ENCODE peak calls at places on chromosomes 1 and 21, in eight cellular contexts. P is iPS DF 6.9, G is brain microvascular endothelial cell, K is GM12878, V is tibial artery, W is left ventricle myocardium inferior, A is PC-9, L is body of pancreas. H is an unnamed sample.

GRCh38 chr1:9787702-9788101 is 36.1 kb downstream of the CLSTN1 start:
- DNase-seq in P (no peak), G (no peak), K (peak), V (no peak), W (no peak), A (no peak), L (no peak), H (no peak)

GRCh38 chr1:18540136-18540765 is 59.5 kb downstream of the KLHDC7A start:
- DNase-seq in P (no peak), G (no peak), K (no peak), V (peak), W (no peak), A (no peak), L (peak), H (no peak)

GRCh38 chr1:100354971-100355394 is 2.7 kb downstream of the CDC14A start:
- DNase-seq in P (no peak), G (peak), K (no peak), V (no peak), W (no peak), A (peak), L (peak), H (no peak)

GRCh38 chr21:45997495-45998275 is 16.1 kb downstream of the COL6A1 start:
- DNase-seq in P (no peak), G (no peak), K (no peak), V (peak), W (peak), A (no peak), L (peak), H (no peak)

GRCh38 chr1:151705739-151706463 is 10.7 kb downstream of the CELF3 start:
- DNase-seq in P (no peak), G (no peak), K (no peak), V (no peak), W (no peak), A (no peak), L (no peak), H (no peak)

GRCh38 chr1:112507896-112508241 is 896 bp upstream of the WNT2B start:
- DNase-seq in P (no peak), G (no peak), K (no peak), V (no peak), W (no peak), A (no peak), L (no peak), H (no peak)

GRCh38 chr1:192974701-192975100 is 84.5 kb downstream of the UCHL5 start:
- DNase-seq in P (no peak), G (no peak), K (no peak), V (no peak), W (no peak), A (peak), L (no peak), H (no peak)

GRCh38 chr1:109802901-109803561 is 39.3 kb upstream of the EPS8L3 start:
- DNase-seq in P (no peak), G (no peak), K (no peak), V (peak), W (no peak), A (no peak), L (no peak), H (no peak)

DNA sequence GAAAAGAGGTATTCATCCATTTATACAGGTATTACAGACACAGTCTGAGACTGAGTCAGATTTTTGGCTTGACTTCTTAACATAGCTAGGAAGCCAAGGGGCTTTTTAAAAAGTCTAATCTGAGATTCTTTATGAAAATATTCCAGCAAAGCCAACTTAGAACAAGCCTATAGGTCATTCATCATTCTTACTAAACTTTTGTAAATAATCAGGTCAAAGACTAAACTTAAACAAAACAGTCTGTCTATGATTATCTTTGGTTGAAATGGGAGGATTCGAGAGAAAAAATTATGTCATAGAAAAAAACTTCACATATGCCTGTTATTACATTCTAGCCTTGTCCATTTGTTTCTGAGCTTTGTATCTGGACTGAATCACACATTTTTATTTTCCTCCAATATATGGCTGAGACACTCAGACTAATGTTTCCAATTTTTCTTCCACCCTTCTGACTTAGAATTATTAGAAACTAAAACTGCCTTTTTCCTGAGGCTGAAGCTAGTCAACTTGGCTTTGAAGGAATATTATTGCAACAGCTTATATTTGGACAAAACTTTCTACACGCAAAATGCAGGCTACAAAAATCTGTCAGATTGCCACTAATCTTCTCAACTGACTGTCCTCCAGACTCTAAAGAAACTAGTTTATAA is 83.4 kb downstream of the ETS2 start:
- DNase-seq in P (no peak), G (no peak), K (no peak), V (no peak), W (no peak), A (no peak), L (no peak), H (no peak)
- H3K27ac ChIP-seq in P (no peak), G (no peak), K (no peak), V (peak), W (peak), A (no peak), L (no peak), H (no peak)

DNA sequence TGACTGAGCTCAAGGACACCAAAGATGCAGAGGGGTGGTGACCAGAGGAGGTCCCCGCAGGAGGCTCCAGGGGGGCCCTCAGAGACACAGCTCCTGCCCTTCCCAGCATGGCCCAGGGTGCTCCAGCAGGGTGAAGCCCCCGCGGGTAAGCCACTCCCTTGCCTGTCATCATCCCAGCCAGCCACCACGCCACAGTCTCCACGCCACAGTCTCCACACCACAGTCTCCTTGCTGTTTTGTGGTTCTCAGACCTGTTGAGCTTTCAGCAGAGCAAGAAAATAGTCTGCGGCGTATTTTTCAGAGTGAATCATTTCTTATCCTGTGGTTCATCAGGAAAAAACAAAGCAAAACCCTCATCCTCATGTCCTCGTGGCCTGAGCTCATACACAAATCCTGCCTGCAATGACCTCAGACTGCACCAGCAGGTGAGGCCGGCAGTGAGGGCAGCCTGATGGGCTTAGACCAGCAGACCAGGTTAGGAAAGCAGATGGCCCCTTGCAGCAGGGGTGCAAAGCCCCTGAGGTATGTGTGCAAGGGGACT is 25.7 kb upstream of the ABCG1 start:
- DNase-seq in P (no peak), G (peak), K (no peak), V (no peak), W (no peak), A (peak), L (no peak), H (no peak)
- H3K27ac ChIP-seq in P (no peak), G (no peak), K (no peak), V (no peak), W (no peak), A (peak), L (no peak), H (no peak)

DNA sequence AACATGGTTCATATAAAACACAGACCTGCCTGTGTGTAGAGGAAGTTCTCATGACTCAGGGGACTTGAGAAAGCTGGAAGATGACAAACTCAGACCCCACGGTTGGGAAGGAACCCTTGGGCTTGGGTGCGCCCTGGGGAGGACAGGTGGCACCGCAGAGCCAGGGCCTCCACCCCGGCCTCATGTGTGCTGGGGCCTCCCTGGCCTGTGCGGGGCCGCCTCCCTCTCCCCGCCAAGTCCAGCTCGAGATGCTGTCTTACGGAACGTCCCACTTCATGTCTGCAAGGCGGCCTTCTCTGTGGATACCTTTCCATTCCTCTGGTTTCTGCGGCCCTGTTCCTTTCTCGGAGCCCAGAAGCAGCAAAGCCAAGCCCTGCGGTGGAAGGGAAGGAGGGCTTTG is 239.2 kb downstream of the SDCCAG8 start:
- DNase-seq in P (no peak), G (no peak), K (no peak), V (no peak), W (no peak), A (no peak), L (no peak), H (no peak)
- H3K27ac ChIP-seq in P (no peak), G (no peak), K (no peak), V (peak), W (peak), A (no peak), L (no peak), H (peak)

GRCh38 chr21:43916076-43916475 is 51.1 kb downstream of the AGPAT3 start:
- DNase-seq in P (no peak), G (no peak), K (no peak), V (peak), W (no peak), A (no peak), L (no peak), H (no peak)
- H3K27ac ChIP-seq in P (no peak), G (no peak), K (peak), V (no peak), W (no peak), A (no peak), L (no peak), H (no peak)

DNA sequence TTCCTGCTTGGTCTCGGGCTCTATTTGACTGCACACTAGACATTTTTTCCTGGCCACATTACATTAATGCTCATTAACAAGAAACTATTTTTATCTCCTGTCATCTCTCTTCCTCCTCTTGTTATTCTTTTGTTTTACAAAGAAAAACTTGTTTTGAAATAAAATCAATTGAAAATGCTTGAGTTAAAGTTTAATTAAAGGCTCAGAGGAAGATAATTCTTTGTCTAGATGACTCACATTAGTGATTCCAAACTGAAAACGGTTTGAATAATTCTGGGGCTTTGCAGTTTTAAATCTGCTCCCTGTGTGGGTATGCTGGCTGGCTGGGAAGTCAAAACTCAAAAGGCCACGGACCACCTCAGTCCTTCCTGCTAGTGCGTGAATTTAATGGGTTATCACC is 29.6 kb downstream of the RGS5 start:
- DNase-seq in P (no peak), G (no peak), K (no peak), V (no peak), W (no peak), A (no peak), L (no peak), H (no peak)
- H3K27ac ChIP-seq in P (no peak), G (peak), K (no peak), V (peak), W (peak), A (no peak), L (no peak), H (no peak)

DNA sequence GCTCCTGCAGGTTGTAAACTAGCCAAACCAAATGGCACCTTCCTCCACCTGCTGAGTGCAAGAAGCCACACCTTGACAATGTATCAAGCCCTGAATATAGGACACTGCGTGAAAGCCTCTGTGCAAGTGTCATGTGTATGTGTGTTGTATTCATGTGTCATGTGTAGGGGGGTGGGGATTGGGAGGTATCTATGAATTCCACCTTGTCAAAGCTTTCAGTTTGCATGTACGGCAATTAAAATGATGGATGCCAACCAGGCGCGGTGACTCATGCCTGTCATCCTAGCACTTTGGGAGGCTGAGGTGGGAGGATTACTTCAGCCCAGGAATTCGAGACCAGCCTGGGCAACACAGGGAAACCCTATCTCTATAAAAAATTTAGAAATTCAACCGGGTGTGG is 19.8 kb downstream of the CD34 start:
- DNase-seq in P (no peak), G (no peak), K (no peak), V (no peak), W (no peak), A (no peak), L (no peak), H (no peak)
- H3K27ac ChIP-seq in P (no peak), G (peak), K (no peak), V (peak), W (peak), A (no peak), L (peak), H (no peak)

GRCh38 chr1:97192872-97193572 is 471.4 kb downstream of the PTBP2 start:
- DNase-seq in P (no peak), G (peak), K (no peak), V (no peak), W (no peak), A (peak), L (no peak), H (no peak)
- H3K27ac ChIP-seq in P (no peak), G (peak), K (no peak), V (no peak), W (no peak), A (peak), L (no peak), H (no peak)

DNA sequence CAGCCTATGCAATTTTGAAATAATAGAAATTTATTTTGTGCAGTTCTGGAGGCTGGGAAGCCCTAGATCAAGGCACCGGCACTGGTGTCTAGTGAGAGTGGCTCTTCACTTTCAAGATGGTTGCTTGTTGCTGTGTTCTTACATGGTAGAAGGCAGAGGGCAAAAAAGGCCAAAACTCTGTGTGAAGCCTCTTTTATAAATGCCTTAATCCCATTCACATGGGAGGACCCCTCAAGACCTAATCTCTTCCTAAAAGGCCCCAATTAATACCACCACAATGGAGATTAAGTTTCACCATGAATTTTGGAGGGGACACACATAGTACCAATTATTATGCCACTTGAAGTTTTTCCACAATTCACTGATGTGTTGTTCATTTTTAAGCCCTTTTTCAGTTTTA is 21.0 kb downstream of the PRKAB2 start:
- DNase-seq in P (no peak), G (no peak), K (no peak), V (no peak), W (no peak), A (no peak), L (no peak), H (no peak)
- H3K27ac ChIP-seq in P (no peak), G (no peak), K (no peak), V (no peak), W (no peak), A (no peak), L (no peak), H (no peak)

H was measured in substantia nigra.